ENCODE peak calls at places on chromosomes 2 and 18, in nine cellular contexts. G is lower lobe of right lung; I is tibial nerve; F is CD4-positive, alpha-beta memory T cell; S is heart right ventricle; K is HL-60; U is adrenal gland; R is CD8-positive, alpha-beta T cell; E is body of pancreas. L is an unnamed sample.

GRCh38 chr2:129091620-129092019 is 773.0 kb upstream of the HS6ST1 start:
- DNase-seq in G (no peak), I (no peak), F (no peak), S (no peak), K (no peak), U (no peak), R (no peak), E (no peak), L (no peak)

GRCh38 chr2:215839816-215840215 is 173.5 kb downstream of the MREG start:
- DNase-seq in G (no peak), I (no peak), F (no peak), S (no peak), K (no peak), U (no peak), R (no peak), E (no peak), L (no peak)

GRCh38 chr2:201118121-201118956 is 2.4 kb downstream of the CFLAR start:
- DNase-seq in G (peak), I (peak), F (peak), S (peak), K (peak), U (peak), R (peak), E (peak), L (peak)

GRCh38 chr2:45871025-45871424 is 219.6 kb downstream of the PRKCE start:
- DNase-seq in G (no peak), I (no peak), F (no peak), S (no peak), K (no peak), U (no peak), R (no peak), E (no peak), L (no peak)

GRCh38 chr2:234463626-234464290 is 33.1 kb downstream of the ARL4C start:
- DNase-seq in G (no peak), I (no peak), F (peak), S (no peak), K (no peak), U (peak), R (peak), E (peak), L (no peak)

GRCh38 chr2:36960005-36960675 is 6.2 kb downstream of the STRN start:
- DNase-seq in G (no peak), I (no peak), F (no peak), S (no peak), K (no peak), U (no peak), R (no peak), E (no peak), L (no peak)

GRCh38 chr2:88764850-88765153 is 73.3 kb downstream of the RPIA start:
- DNase-seq in G (no peak), I (no peak), F (no peak), S (no peak), K (no peak), U (no peak), R (no peak), E (no peak), L (no peak)

GRCh38 chr18:60018801-60019462 is 119.1 kb downstream of the PMAIP1 start:
- DNase-seq in G (no peak), I (no peak), F (no peak), S (no peak), K (no peak), U (no peak), R (no peak), E (no peak), L (no peak)

GRCh38 chr2:223896751-223897320 is 48.3 kb downstream of the WDFY1 start:
- DNase-seq in G (no peak), I (no peak), F (no peak), S (no peak), K (no peak), U (no peak), R (no peak), E (no peak), L (no peak)

GRCh38 chr2:105125428-105125827 is 87.6 kb downstream of the MRPS9 start:
- DNase-seq in G (no peak), I (no peak), F (no peak), S (no peak), K (no peak), U (no peak), R (no peak), E (no peak), L (no peak)

GRCh38 chr2:173661586-173661985 is 303.6 kb downstream of the SP3 start:
- DNase-seq in G (no peak), I (no peak), F (no peak), S (no peak), K (no peak), U (no peak), R (no peak), E (no peak), L (no peak)

GRCh38 chr2:36589230-36589630 is 8.7 kb downstream of the FEZ2 start:
- DNase-seq in G (no peak), I (no peak), F (no peak), S (no peak), K (no peak), U (no peak), R (no peak), E (no peak), L (no peak)

GRCh38 chr2:219269362-219270054 is 9.7 kb upstream of the DNAJB2 start:
- DNase-seq in G (peak), I (no peak), F (no peak), S (no peak), K (no peak), U (peak), R (no peak), E (peak), L (peak)

GRCh38 chr18:31684279-31685096 is at the start of gene B4GALT6:
- DNase-seq in G (peak), I (no peak), F (no peak), S (peak), K (peak), U (peak), R (no peak), E (peak), L (no peak)

GRCh38 chr2:70094978-70095832 is 7.9 kb downstream of the PCBP1 start:
- DNase-seq in G (peak), I (peak), F (peak), S (no peak), K (peak), U (peak), R (peak), E (peak), L (no peak)

GRCh38 chr18:8744038-8744437 is 38.7 kb downstream of the MTCL1 start:
- DNase-seq in G (no peak), I (no peak), F (no peak), S (no peak), K (no peak), U (no peak), R (no peak), E (no peak), L (no peak)

GRCh38 chr18:8747440-8747937 is 42.1 kb downstream of the MTCL1 start:
- DNase-seq in G (no peak), I (no peak), F (no peak), S (no peak), K (no peak), U (no peak), R (no peak), E (no peak), L (no peak)

GRCh38 chr18:8742382-8743361 is 37.3 kb downstream of the MTCL1 start:
- DNase-seq in G (no peak), I (no peak), F (peak), S (no peak), K (no peak), U (no peak), R (peak), E (no peak), L (no peak)

GRCh38 chr18:8744656-8745055 is 39.3 kb downstream of the MTCL1 start:
- DNase-seq in G (no peak), I (no peak), F (peak), S (no peak), K (no peak), U (no peak), R (peak), E (no peak), L (no peak)

DNA sequence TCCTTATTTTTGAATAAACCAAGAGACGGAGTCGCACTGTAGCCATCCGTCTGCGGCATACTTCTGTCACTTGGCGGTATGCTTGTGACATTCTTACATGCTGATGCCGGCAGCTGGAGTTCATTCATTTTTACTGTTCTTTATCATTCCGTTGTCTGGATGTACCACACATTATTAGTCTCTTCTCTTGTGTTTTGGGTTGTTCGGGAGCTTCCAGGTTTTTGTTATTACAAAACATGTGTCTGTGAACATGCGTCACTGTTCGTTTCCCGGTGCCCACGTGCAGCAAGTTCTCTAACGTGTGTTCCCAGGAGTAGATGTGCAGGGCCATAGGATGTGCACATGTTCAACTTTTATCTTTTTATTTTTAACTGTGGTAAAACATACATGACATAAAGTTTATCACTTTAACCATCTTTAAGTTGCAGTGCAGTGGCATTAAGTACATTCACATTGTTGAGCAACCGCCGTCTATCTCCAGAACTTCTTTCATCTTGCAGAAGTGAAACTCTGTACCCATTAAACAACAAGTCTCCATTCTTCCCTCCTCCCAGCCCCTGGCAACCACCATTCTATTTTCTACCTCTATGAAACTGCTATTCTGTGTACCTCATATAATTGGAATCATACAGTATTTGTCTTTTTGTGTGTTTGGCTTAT is 40.1 kb downstream of the MTCL1 start:
- DNase-seq in G (no peak), I (no peak), F (no peak), S (no peak), K (no peak), U (no peak), R (no peak), E (no peak), L (no peak)
- H3K27ac ChIP-seq in G (no peak), I (no peak), F (no peak), S (no peak), K (no peak), U (no peak), R (no peak), E (no peak), L (no peak)

GRCh38 chr18:13220326-13220991 is 1.9 kb downstream of the LDLRAD4 start:
- DNase-seq in G (no peak), I (no peak), F (no peak), S (peak), K (no peak), U (peak), R (no peak), E (no peak), L (no peak)
- H3K27ac ChIP-seq in G (no peak), I (peak), F (no peak), S (peak), K (no peak), U (no peak), R (no peak), E (no peak), L (no peak)

DNA sequence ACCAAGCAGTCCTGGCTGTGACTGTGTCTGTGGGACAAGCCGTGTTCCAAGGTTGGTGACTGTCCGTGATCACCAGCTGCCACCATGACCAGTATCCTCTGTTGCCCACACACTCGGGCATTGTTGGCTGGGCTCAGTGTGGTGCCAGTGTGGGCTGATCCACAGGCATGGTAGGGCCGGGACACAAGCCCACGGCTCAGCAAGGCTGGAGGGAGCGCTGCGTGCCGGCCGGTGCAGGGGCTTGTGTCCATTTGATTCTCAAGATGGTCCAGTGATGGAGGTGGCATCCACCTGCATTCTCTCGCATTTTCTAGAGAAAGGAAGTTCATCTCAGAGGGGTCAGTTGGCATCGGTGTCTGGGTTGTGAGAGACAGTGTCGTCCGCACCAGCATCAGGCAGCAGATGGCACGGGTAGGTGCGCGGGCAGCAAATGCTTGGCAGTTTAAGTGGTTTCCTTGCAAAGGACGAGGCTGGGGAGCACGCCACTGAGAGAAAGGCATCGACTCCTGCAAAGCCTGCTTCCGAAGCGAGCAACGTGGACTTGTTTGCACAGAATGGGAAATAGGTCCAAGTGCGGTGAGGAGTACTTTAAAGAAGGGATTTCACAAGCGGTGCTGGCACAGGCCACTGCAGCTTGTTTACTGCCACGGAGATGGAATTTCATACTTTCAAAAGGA is 20.9 kb downstream of the TWIST2 start:
- DNase-seq in G (peak), I (peak), F (no peak), S (peak), K (no peak), U (peak), R (no peak), E (peak), L (peak)
- H3K27ac ChIP-seq in G (peak), I (peak), F (no peak), S (no peak), K (no peak), U (no peak), R (no peak), E (no peak), L (peak)

GRCh38 chr18:46037512-46038305 is 34.4 kb downstream of the PSTPIP2 start:
- DNase-seq in G (no peak), I (no peak), F (no peak), S (no peak), K (no peak), U (no peak), R (no peak), E (no peak), L (no peak)

GRCh38 chr18:46040747-46041104 is 31.3 kb downstream of the PSTPIP2 start:
- DNase-seq in G (no peak), I (no peak), F (no peak), S (no peak), K (peak), U (no peak), R (no peak), E (no peak), L (no peak)

GRCh38 chr18:46035701-46036680 is 36.1 kb downstream of the PSTPIP2 start:
- DNase-seq in G (no peak), I (no peak), F (no peak), S (no peak), K (no peak), U (no peak), R (no peak), E (no peak), L (no peak)

GRCh38 chr18:46042571-46043123 is 29.4 kb downstream of the PSTPIP2 start:
- DNase-seq in G (no peak), I (no peak), F (no peak), S (no peak), K (peak), U (no peak), R (no peak), E (no peak), L (no peak)

DNA sequence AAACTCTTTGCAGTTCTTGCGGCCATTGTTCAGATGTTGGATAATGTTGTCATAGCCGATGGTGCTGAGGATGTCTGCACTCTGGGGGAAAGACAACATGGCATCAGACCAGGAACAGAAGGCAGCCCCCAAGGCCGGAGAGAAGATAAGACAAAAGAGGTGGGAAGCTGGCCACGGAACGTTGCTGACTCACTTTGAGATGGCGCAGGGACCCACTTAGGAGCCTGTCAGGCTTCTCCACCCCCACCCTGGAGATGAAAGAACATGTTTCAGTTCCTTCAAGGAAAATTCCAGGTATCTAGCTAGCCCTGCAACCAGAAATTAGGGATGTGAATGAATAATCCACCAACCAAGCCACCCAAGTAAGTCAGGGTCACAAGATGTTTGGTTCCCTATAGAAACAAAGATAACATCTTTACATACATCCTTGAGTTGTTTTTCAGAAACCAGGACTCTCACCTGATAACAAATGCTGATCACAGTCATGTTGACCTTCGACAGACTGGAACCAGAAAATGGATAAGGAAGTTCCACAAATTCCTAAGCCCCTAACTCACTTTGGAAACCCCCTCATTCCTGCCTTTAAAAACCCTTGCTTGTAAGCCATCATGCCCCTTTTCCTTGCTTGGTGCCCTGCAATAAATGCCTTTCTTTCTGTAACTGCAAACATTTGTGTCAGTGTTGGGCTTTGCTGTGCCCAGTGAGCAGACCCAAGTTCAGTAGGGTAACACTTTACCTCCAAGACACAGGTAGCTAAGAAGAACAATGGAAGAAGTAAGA is 31.9 kb downstream of the PSTPIP2 start:
- DNase-seq in G (no peak), I (no peak), F (no peak), S (no peak), K (no peak), U (no peak), R (no peak), E (no peak), L (no peak)
- H3K27ac ChIP-seq in G (no peak), I (no peak), F (no peak), S (no peak), K (no peak), U (no peak), R (no peak), E (no peak), L (no peak)

GRCh38 chr18:54960197-54960596 is 936 bp upstream of the CCDC68 start:
- DNase-seq in G (no peak), I (no peak), F (no peak), S (no peak), K (no peak), U (no peak), R (no peak), E (no peak), L (no peak)

GRCh38 chr18:54961868-54962267 is 2.6 kb upstream of the CCDC68 start:
- DNase-seq in G (no peak), I (no peak), F (no peak), S (no peak), K (no peak), U (no peak), R (no peak), E (no peak), L (no peak)

GRCh38 chr18:54958711-54959625 is at the start of gene CCDC68:
- DNase-seq in G (peak), I (no peak), F (no peak), S (peak), K (no peak), U (no peak), R (no peak), E (peak), L (peak)

GRCh38 chr18:54962919-54963645 is 3.8 kb upstream of the CCDC68 start:
- DNase-seq in G (no peak), I (no peak), F (no peak), S (no peak), K (no peak), U (no peak), R (no peak), E (no peak), L (no peak)

GRCh38 chr18:54961016-54961423 is 1.8 kb upstream of the CCDC68 start:
- DNase-seq in G (no peak), I (no peak), F (no peak), S (no peak), K (no peak), U (no peak), R (no peak), E (no peak), L (no peak)
- H3K27ac ChIP-seq in G (no peak), I (no peak), F (no peak), S (no peak), K (no peak), U (no peak), R (no peak), E (no peak), L (peak)

L was measured in upper lobe of left lung.